ENCODE peak calls at places on chromosomes 13 and 19, in four cellular contexts. C, L, F and S are unnamed samples.

GRCh38 chr19:58037927-58038687 is 4.3 kb downstream of the ZSCAN1 start:
- DNase-seq in F (no peak), C (peak; percentile 69), L (no peak), S (no peak)

GRCh38 chr19:16571689-16572331 is 405 bp downstream of the SLC35E1 start:
- DNase-seq in L (peak; percentile 57), C (no peak), F (no peak), S (no peak)

GRCh38 chr19:51263808-51264207 is 12.9 kb downstream of the SIGLECL1 start:
- DNase-seq in L (no peak), F (no peak), C (no peak), S (no peak)

GRCh38 chr13:44415815-44416214 is 42.2 kb downstream of the SERP2 start:
- DNase-seq in L (no peak), C (peak; percentile 65), F (no peak), S (no peak)

GRCh38 chr13:30340367-30341184 is 33.2 kb upstream of the KATNAL1 start:
- DNase-seq in L (no peak), F (no peak), C (no peak), S (no peak)

GRCh38 chr13:72163671-72164070 is 296.7 kb upstream of the DACH1 start:
- DNase-seq in L (no peak), C (no peak), F (no peak), S (no peak)

GRCh38 chr19:35693835-35694599 is 10.3 kb upstream of the ZBTB32 start:
- DNase-seq in C (peak; percentile 96), L (peak; percentile 90), F (peak; percentile 89), S (peak; percentile 94)

GRCh38 chr19:5609881-5610280 is 12.7 kb downstream of the SAFB2 start:
- DNase-seq in F (no peak), C (no peak), L (no peak), S (no peak)

GRCh38 chr13:74047925-74048324 is 86.3 kb downstream of the KLF12 start:
- DNase-seq in C (no peak), F (no peak), L (no peak), S (peak; percentile 20)

GRCh38 chr13:56561327-56561726 is 579.4 kb upstream of the PRR20A start:
- DNase-seq in L (no peak), F (no peak), C (no peak), S (no peak)

DNA sequence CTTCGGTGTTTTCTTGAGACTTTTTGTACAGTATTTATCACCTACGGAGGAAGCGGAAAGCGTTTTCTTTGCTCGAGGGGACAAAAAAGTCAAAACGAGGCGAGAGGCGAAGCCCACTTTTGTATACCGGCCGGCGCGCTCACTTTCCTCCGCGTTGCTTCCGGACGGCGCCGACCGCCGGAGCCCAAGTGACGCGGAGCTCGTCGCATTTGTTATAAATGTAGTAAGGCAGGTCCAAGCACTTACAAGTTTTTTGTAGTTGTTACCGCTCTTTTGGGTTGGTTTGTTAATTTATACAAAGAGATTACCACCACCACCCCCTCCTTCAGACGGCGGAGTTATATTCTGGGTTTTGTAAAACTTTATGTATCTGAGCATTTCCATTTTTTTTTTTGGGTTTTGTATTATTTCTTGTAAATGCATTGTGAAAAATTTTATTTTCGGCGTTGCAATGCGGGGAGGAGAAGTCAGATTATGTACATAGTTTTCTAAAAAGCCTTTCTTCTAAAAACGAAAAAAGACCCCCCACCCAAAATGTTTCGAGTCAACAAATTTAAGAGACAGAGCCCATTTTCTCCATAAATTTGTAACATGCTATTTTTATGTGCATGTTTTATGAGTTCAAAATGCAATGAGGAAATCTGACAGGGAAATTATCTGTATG is 2.2 kb downstream of the SOX1 start:
- DNase-seq in F (no peak), C (no peak), L (no peak), S (no peak)
- H3K4me3 ChIP-seq in F (no peak overlapping the region), C (no peak overlapping the region), L (no peak overlapping the region), S (no peak overlapping the region)

GRCh38 chr13:110950819-110951570 is 36.1 kb upstream of the ANKRD10 start:
- DNase-seq in L (no peak), C (no peak), F (peak; percentile 17), S (peak; percentile 16)
- H3K4me3 ChIP-seq in L (no peak overlapping the region), C (no peak overlapping the region), F (no peak overlapping the region), S (no peak overlapping the region)

DNA sequence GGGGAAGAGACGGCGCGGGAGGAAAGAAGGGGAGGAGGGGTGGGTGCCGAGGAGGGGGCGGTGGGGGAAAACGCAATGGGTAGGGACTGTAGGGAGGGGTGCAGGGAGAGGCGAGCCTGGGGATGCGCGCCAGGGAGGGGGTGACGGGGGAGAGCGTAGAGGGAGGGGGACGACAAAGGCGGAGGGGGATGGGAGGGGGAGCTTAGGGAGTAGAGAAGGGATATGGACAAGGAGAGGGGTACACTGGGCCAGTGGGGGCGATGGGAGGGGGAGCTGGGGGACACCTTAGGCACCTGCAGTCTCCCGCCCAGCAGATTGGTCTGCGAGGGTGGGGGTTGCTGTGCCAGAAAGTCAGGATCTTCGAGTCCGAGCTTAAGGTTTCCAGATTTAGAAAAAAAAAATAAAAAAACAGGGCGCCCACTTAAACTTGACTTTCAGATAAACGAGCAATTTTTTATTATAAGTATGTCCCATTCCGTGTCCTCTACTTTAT is 15.7 kb downstream of the CCDC124 start:
- DNase-seq in C (no peak), L (no peak), F (no peak), S (no peak)
- H3K4me3 ChIP-seq in C (peak overlapping the region; percentile 70), L (no peak overlapping the region), F (no peak overlapping the region), S (peak overlapping the region; percentile 61)

GRCh38 chr19:33300016-33300981 is 2.0 kb downstream of the CEBPA start:
- DNase-seq in L (no peak), F (no peak), C (no peak), S (no peak)
- H3K4me3 ChIP-seq in L (no peak overlapping the region), F (no peak overlapping the region), C (no peak overlapping the region), S (no peak overlapping the region)

GRCh38 chr19:17765069-17765618 is 13.9 kb downstream of the FCHO1 start:
- DNase-seq in F (no peak), C (peak; percentile 16), L (no peak), S (no peak)

GRCh38 chr19:17764348-17764747 is 13.1 kb downstream of the FCHO1 start:
- DNase-seq in F (no peak), C (no peak), L (no peak), S (no peak)

GRCh38 chr19:17767559-17767958 is 16.3 kb downstream of the FCHO1 start:
- DNase-seq in F (no peak), C (no peak), L (no peak), S (no peak)

GRCh38 chr19:17762505-17763229 is 11.4 kb downstream of the FCHO1 start:
- DNase-seq in C (peak; percentile 92), L (no peak), F (peak; percentile 22), S (peak; percentile 89)

DNA sequence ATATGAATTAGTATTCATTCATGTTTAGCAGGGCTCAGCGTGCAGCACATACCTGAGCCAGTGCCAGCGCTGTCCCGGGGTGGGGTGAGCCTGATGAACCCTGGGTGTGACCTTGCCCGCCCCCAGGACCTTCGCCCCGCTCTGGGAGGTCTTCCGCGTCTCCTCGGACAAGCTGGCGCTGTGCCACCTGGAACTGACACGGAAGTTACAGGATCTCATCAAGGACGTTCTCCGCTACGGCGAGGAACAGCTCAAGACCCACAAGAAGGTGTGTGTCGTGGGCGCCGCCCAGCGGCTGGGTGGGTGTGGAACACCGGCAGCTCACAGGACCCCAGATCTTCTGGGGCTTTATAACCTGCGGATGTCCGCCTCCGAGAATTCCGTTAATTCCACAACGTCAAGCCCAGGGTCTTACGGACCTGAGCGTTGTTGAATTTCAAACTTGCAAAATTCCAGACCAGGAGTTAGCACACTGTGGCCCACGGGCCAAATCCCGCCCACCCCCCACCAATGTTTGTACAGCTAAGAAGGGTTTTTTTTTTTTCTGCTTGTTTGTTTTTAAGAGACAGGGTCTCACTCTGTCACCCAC is 15.4 kb downstream of the FCHO1 start:
- DNase-seq in C (peak; percentile 96), L (no peak), F (no peak), S (peak; percentile 93)
- H3K4me3 ChIP-seq in C (no peak overlapping the region), L (no peak overlapping the region), F (no peak overlapping the region), S (no peak overlapping the region)

GRCh38 chr19:8511573-8512101 is 2.3 kb downstream of the ZNF414 start:
- DNase-seq in F (no peak), L (no peak), C (no peak), S (no peak)
- H3K4me3 ChIP-seq in F (no peak overlapping the region), L (no peak overlapping the region), C (no peak overlapping the region), S (no peak overlapping the region)

GRCh38 chr13:27510082-27510481 is 59.7 kb upstream of the MTIF3 start:
- DNase-seq in C (no peak), F (no peak), L (no peak), S (no peak)
- H3K4me3 ChIP-seq in C (no peak overlapping the region), F (no peak overlapping the region), L (no peak overlapping the region), S (no peak overlapping the region)